ENCODE peak calls at places on chromosomes 5 and 9, in seven cellular contexts. Q is GM12865, Y is lung, T is transverse colon, R is lower lobe of right lung, N is mucosa of descending colon, J is astrocyte of the spinal cord. U is an unnamed sample.

GRCh38 chr5:154937186-154937717 is 759 bp downstream of the GEMIN5 start:
- DNase-seq in Q (no peak), Y (no peak), T (no peak), R (no peak), N (no peak), J (no peak), U (no peak)

GRCh38 chr9:109956811-109957440 is 176.9 kb downstream of the PALM2AKAP2 start:
- DNase-seq in Q (no peak), Y (no peak), T (no peak), R (no peak), N (no peak), J (peak), U (no peak)

GRCh38 chr5:34538026-34538672 is 118.0 kb upstream of the RAI14 start:
- DNase-seq in Q (peak), Y (no peak), T (no peak), R (no peak), N (no peak), J (no peak), U (no peak)

GRCh38 chr9:100379862-100380261 is 27.1 kb upstream of the TEX10 start:
- DNase-seq in Q (no peak), Y (no peak), T (no peak), R (no peak), N (no peak), J (peak), U (no peak)

GRCh38 chr9:73074176-73074708 is 77.4 kb upstream of the ANXA1 start:
- DNase-seq in Q (no peak), Y (no peak), T (no peak), R (no peak), N (no peak), J (no peak), U (no peak)

GRCh38 chr5:116652196-116652729 is 77.6 kb upstream of the SEMA6A start:
- DNase-seq in Q (peak), Y (peak), T (no peak), R (no peak), N (no peak), J (peak), U (no peak)

GRCh38 chr5:138945421-138946240 is 70.5 kb upstream of the LRRTM2 start:
- DNase-seq in Q (no peak), Y (no peak), T (no peak), R (no peak), N (no peak), J (no peak), U (no peak)

GRCh38 chr9:127393680-127394079 is 3.3 kb upstream of the SLC2A8 start:
- DNase-seq in Q (no peak), Y (no peak), T (no peak), R (no peak), N (no peak), J (peak), U (no peak)

GRCh38 chr5:58366461-58366860 is 93.4 kb downstream of the PLK2 start:
- DNase-seq in Q (no peak), Y (peak), T (no peak), R (no peak), N (no peak), J (peak), U (no peak)

GRCh38 chr5:80608730-80609129 is 38.6 kb upstream of the ANKRD34B start:
- DNase-seq in Q (peak), Y (no peak), T (no peak), R (no peak), N (no peak), J (no peak), U (no peak)

GRCh38 chr9:131657890-131658752 is 81.8 kb downstream of the RAPGEF1 start:
- DNase-seq in Q (no peak), Y (no peak), T (no peak), R (no peak), N (no peak), J (peak), U (peak)

GRCh38 chr5:150511641-150512367 is 3.9 kb downstream of the NDST1 start:
- DNase-seq in Q (no peak), Y (no peak), T (peak), R (no peak), N (peak), J (peak), U (peak)

GRCh38 chr5:103424453-103425205 is 138.0 kb downstream of the NUDT12 start:
- DNase-seq in Q (peak), Y (no peak), T (no peak), R (no peak), N (no peak), J (peak), U (no peak)

GRCh38 chr5:132370241-132370820 is 821 bp downstream of the SLC22A5 start:
- DNase-seq in Q (no peak), Y (no peak), T (no peak), R (no peak), N (peak), J (no peak), U (no peak)

GRCh38 chr9:86521936-86522335 is 167.7 kb upstream of the TUT7 start:
- DNase-seq in Q (no peak), Y (no peak), T (no peak), R (no peak), N (no peak), J (no peak), U (no peak)

GRCh38 chr5:74020488-74020887 is 394.5 kb downstream of the ARHGEF28 start:
- DNase-seq in Q (no peak), Y (peak), T (no peak), R (peak), N (no peak), J (no peak), U (no peak)

GRCh38 chr9:15606667-15607472 is 54.0 kb downstream of the CCDC171 start:
- DNase-seq in Q (peak), Y (no peak), T (no peak), R (no peak), N (no peak), J (peak), U (no peak)

GRCh38 chr5:108642170-108642906 is 105.4 kb upstream of the FER start:
- DNase-seq in Q (peak), Y (peak), T (peak), R (no peak), N (peak), J (peak), U (peak)
- H3K4me3 ChIP-seq in Q (peak), Y (no peak), T (no peak), R (no peak), N (no peak), J (no peak), U (no peak)

GRCh38 chr5:27221410-27221809 is 183.0 kb upstream of the CDH9 start:
- DNase-seq in Q (no peak), Y (no peak), T (no peak), R (no peak), N (no peak), J (no peak), U (no peak)

GRCh38 chr5:27220752-27221151 is 182.4 kb upstream of the CDH9 start:
- DNase-seq in Q (no peak), Y (no peak), T (no peak), R (no peak), N (no peak), J (no peak), U (no peak)

GRCh38 chr5:27216367-27216941 is 178.1 kb upstream of the CDH9 start:
- DNase-seq in Q (no peak), Y (no peak), T (no peak), R (no peak), N (no peak), J (no peak), U (no peak)

GRCh38 chr5:27217160-27217956 is 179.0 kb upstream of the CDH9 start:
- DNase-seq in Q (no peak), Y (no peak), T (no peak), R (no peak), N (no peak), J (no peak), U (no peak)

DNA sequence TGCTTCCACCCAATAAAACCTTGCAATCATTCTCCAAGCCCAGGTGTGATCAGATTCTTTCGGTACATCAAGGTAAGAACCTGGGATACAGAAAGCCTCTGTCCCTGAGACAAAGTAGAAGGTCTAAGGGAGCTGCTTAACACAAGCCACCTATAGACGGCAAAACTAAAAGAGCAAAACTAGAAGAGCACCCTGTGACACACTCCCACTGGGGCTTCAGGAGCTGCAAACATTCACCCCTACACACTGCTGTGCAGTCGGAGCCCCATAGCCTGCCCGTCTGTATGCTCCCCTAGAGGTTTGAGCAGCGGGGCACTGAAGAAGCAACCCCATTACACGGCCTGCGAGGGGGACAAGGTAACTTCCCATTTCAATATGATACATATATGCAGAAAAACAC is 179.6 kb upstream of the CDH9 start:
- DNase-seq in Q (no peak), Y (no peak), T (no peak), R (no peak), N (no peak), J (no peak), U (no peak)
- H3K4me3 ChIP-seq in Q (no peak), Y (no peak), T (no peak), R (no peak), N (no peak), J (no peak), U (no peak)

DNA sequence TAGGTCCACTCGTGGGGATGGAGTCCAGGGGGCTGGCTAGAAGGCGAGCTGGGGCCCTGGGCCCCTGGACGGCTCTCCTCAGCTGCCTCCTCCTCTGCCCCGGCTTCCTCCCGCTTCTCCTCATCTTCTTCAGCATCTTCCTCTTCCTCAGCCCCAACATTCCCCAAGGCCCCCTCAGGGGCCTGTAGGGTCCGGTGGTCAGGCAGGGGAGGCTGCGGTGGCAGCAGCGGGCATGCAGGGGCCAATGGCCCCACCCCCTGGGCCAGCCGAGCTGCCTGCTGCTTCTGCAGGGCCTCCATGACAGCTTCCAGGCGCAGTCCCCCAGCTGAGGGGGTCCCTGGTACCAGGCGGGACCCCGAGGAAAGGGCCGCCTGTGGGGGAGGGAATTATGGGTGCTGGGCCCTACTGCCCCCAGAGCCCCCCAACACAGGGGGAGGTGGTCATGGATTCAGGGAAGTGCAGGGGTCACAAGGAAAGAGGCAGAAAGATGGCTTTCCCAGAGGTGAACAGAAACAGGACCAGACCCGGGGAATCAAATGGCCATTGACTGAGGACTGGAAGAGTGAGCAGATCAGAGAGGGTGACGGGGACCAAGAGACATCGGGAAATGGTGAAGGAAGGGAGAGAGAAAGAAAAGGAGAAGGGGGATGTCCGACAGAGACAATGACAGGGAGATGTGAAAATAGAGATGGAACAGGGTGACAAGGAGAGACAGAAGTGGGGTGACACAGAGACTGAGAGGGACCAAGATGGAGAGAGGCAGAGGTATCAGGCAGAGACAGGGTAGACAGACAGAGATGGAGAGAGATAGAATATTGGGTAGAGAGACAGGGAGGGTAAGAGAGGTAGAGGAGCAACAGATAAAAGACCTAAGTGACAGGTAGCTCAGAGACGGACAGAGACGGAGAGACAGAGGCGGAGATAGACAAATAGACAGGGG is 880 bp downstream of the ARID3C start:
- DNase-seq in Q (no peak), Y (no peak), T (no peak), R (no peak), N (no peak), J (no peak), U (no peak)
- H3K4me3 ChIP-seq in Q (no peak), Y (no peak), T (peak), R (peak), N (no peak), J (no peak), U (no peak)

DNA sequence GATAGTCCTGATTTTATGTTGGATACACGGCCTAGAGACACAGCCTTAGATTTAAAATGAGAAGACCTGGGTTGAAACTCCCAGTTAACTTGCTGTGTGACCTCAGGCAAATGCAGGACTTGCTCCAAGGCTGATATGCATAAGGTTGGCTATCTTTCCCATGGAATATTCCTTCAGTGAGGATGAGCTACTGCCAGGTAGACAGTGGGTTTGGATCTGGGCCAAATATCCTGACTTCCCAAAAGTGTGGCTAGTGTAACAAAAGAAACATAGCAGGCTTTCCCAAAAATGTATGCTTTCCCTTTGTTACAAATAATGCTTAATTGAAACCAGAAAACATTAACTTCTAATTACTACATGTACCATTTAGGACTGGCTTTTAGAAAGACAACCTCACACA is 697 bp upstream of the XPA start:
- DNase-seq in Q (no peak), Y (no peak), T (no peak), R (no peak), N (no peak), J (no peak), U (no peak)
- H3K4me3 ChIP-seq in Q (peak), Y (no peak), T (peak), R (peak), N (no peak), J (no peak), U (peak)